ENCODE peak calls at places on chromosome 1, in seven cellular contexts. One of them, this sample, is unnamed.

GRCh38 chr1:206080421-206080820 is 27.4 kb downstream of the RHEX start:
- DNase-seq in HCT116: no peak
- DNase-seq in SK-N-SH: no peak
- DNase-seq in HepG2: no peak
- DNase-seq in H1: no peak
- DNase-seq in K562: no peak
- DNase-seq in GM12878: no peak
- DNase-seq in this sample: no peak

GRCh38 chr1:151237678-151238466 is 16.7 kb upstream of the PSMD4 start:
- DNase-seq in SK-N-SH: no peak
- DNase-seq in HepG2: no peak
- DNase-seq in HCT116: no peak
- DNase-seq in H1: no peak
- DNase-seq in K562: no peak
- DNase-seq in GM12878: no peak
- DNase-seq in this sample: no peak

GRCh38 chr1:203316626-203317093 is 11.3 kb downstream of the BTG2 start:
- DNase-seq in HepG2: no peak
- DNase-seq in HCT116: no peak
- DNase-seq in SK-N-SH: peak; percentile 67
- DNase-seq in GM12878: no peak
- DNase-seq in K562: peak; percentile 67
- DNase-seq in H1: no peak
- DNase-seq in this sample: peak; percentile 98

GRCh38 chr1:166865931-166866330 is 10.1 kb downstream of the TADA1 start:
- DNase-seq in HCT116: no peak
- DNase-seq in SK-N-SH: peak; percentile 41
- DNase-seq in GM12878: no peak
- DNase-seq in H1: no peak
- DNase-seq in K562: no peak
- DNase-seq in HepG2: no peak
- DNase-seq in this sample: no peak

GRCh38 chr1:34918609-34919561 is 10.6 kb downstream of the DLGAP3 start:
- DNase-seq in SK-N-SH: peak; percentile 43
- DNase-seq in H1: peak; percentile 29
- DNase-seq in GM12878: peak; percentile 13
- DNase-seq in K562: peak; percentile 33
- DNase-seq in HepG2: no peak
- DNase-seq in HCT116: no peak
- DNase-seq in this sample: no peak

GRCh38 chr1:66374561-66375111 is 159.3 kb upstream of the SGIP1 start:
- DNase-seq in HepG2: no peak
- DNase-seq in SK-N-SH: no peak
- DNase-seq in K562: no peak
- DNase-seq in HCT116: no peak
- DNase-seq in H1: no peak
- DNase-seq in GM12878: peak; percentile 96
- DNase-seq in this sample: no peak

GRCh38 chr1:169860187-169860586 is 33.5 kb downstream of the SCYL3 start:
- DNase-seq in K562: no peak
- DNase-seq in GM12878: peak; percentile 9
- DNase-seq in HepG2: no peak
- DNase-seq in SK-N-SH: no peak
- DNase-seq in HCT116: no peak
- DNase-seq in H1: no peak
- DNase-seq in this sample: no peak

GRCh38 chr1:218421531-218421930 is 76.4 kb downstream of the TGFB2 start:
- DNase-seq in GM12878: no peak
- DNase-seq in HepG2: no peak
- DNase-seq in K562: no peak
- DNase-seq in H1: no peak
- DNase-seq in SK-N-SH: no peak
- DNase-seq in HCT116: no peak
- DNase-seq in this sample: no peak

GRCh38 chr1:1024421-1025415 is 4.8 kb downstream of the AGRN start:
- DNase-seq in SK-N-SH: no peak
- DNase-seq in HCT116: peak; percentile 51
- DNase-seq in H1: no peak
- DNase-seq in GM12878: no peak
- DNase-seq in K562: no peak
- DNase-seq in HepG2: peak; percentile 56
- DNase-seq in this sample: peak; percentile 43

GRCh38 chr1:38576241-38576640 is 283.3 kb downstream of the RRAGC start:
- DNase-seq in HepG2: no peak
- DNase-seq in SK-N-SH: no peak
- DNase-seq in HCT116: no peak
- DNase-seq in GM12878: no peak
- DNase-seq in H1: no peak
- DNase-seq in K562: no peak
- DNase-seq in this sample: no peak

GRCh38 chr1:85342177-85342576 is 65.7 kb upstream of the BCL10 start:
- DNase-seq in K562: no peak
- DNase-seq in HCT116: no peak
- DNase-seq in H1: no peak
- DNase-seq in HepG2: no peak
- DNase-seq in SK-N-SH: no peak
- DNase-seq in GM12878: no peak
- DNase-seq in this sample: no peak

GRCh38 chr1:1764876-1765478 is 13.3 kb downstream of the NADK start:
- DNase-seq in HCT116: no peak
- DNase-seq in H1: no peak
- DNase-seq in HepG2: no peak
- DNase-seq in K562: no peak
- DNase-seq in SK-N-SH: no peak
- DNase-seq in GM12878: no peak
- DNase-seq in this sample: no peak

GRCh38 chr1:209882942-209883340 is 55.1 kb upstream of the SYT14 start:
- DNase-seq in H1: no peak
- DNase-seq in HCT116: no peak
- DNase-seq in K562: no peak
- DNase-seq in GM12878: no peak
- DNase-seq in SK-N-SH: no peak
- DNase-seq in HepG2: no peak
- DNase-seq in this sample: no peak

DNA sequence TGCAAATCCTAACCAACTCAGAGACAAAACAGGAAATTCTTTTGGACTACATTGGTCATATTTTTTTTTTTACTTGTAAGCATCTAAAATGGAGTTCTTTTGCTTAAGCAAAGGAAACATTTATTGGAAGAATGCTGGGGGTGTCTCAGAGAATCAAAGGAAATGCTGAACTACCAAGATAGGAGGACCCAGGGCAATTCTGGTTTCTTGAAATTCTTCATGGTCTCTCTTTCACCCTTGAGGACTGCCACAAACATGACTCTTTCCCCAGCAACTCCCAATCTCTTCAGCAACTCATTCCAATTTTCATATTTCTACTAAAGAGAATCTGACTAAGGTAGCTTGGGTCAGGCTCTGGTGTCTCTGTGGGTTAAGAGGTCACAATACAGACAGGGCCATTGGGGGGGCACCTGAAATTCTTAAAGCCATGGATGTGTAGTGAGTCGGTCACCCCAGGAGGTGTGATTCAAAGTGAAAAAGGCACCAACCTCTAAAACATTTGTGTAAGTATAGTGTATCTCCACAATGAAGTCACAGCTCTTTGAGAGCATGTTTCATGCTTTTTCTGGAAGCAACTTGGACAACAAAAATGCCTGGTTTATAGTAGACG is 171.1 kb upstream of the FGGY start:
- DNase-seq in HepG2: no peak
- DNase-seq in GM12878: no peak
- DNase-seq in H1: no peak
- DNase-seq in HCT116: no peak
- DNase-seq in K562: no peak
- DNase-seq in SK-N-SH: no peak
- DNase-seq in this sample: no peak
- TF ChIP-seq JUND in HepG2: no peak
- TF ChIP-seq JUND in GM12878: no peak
- TF ChIP-seq JUND in H1: no peak
- TF ChIP-seq JUND in HCT116: no peak
- TF ChIP-seq JUND in K562: no peak
- TF ChIP-seq JUND in SK-N-SH: no peak
- TF ChIP-seq JUND in this sample: no peak

GRCh38 chr1:185695299-185695698 is 38.9 kb upstream of the HMCN1 start:
- DNase-seq in K562: no peak
- DNase-seq in SK-N-SH: no peak
- DNase-seq in GM12878: no peak
- DNase-seq in HepG2: no peak
- DNase-seq in HCT116: no peak
- DNase-seq in H1: no peak
- DNase-seq in this sample: no peak
- TF ChIP-seq JUND in K562: no peak
- TF ChIP-seq JUND in SK-N-SH: no peak
- TF ChIP-seq JUND in GM12878: no peak
- TF ChIP-seq JUND in HepG2: no peak
- TF ChIP-seq JUND in HCT116: no peak
- TF ChIP-seq JUND in H1: no peak
- TF ChIP-seq JUND in this sample: no peak

DNA sequence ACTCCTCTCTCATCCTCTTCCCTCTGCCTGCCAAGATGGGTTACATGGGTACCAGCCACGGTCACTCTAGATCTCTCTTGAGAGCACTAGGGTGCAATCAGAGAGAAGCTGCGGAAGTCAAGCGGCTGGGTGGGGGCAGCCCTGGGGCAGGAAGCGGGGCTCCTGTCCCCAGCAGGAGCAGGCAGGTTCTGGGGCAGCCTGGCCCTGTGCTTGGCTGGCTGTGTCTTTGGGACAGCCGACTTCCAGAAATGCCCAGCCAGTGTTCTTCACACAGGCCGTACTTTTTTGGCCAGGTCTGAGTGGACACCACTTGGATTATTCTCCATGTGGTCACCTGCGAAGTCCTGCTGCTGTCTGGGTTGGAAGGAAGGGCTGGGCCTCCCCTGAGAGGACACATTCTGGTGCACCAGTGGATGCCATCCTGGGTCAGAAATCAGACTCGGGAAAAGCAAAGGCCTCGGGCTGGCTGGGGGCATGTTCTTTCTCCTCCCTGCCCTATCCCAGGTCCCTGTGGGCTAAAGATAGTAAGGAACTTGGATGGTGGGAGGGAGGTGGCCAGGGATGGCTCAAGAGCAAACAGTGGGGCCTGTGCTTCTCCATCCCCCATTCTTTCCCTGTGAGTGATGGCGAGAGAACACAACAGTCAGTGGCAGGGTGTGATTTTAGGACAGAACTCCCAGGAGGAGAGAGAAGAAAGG is 93.7 kb downstream of the ITPKB start:
- DNase-seq in GM12878: no peak
- DNase-seq in HCT116: no peak
- DNase-seq in H1: no peak
- DNase-seq in SK-N-SH: no peak
- DNase-seq in K562: no peak
- DNase-seq in HepG2: no peak
- DNase-seq in this sample: no peak
- TF ChIP-seq JUND in GM12878: no peak
- TF ChIP-seq JUND in HCT116: no peak
- TF ChIP-seq JUND in H1: no peak
- TF ChIP-seq JUND in SK-N-SH: no peak
- TF ChIP-seq JUND in K562: no peak
- TF ChIP-seq JUND in HepG2: no peak
- TF ChIP-seq JUND in this sample: no peak

DNA sequence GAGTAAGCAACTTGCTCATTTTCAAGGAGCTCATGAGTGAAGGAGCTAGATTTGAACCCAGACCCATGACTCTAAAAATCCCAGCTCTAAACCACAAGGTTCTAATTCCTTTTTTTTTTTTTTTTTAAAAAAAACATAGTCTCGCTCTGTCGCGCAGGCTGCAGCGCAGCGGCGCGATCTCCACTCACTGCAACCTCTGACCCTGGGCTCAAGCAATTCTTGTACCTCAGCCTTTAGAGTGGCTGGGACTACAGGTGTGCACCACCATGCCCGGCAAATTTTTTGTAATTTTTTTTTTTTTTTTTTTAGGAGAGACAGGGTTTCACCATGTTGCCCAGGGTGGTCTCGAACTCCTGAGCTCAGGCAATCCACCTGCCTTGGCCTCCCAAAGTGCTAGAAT is 13.8 kb downstream of the SRSF4 start:
- DNase-seq in SK-N-SH: no peak
- DNase-seq in GM12878: no peak
- DNase-seq in HepG2: no peak
- DNase-seq in H1: no peak
- DNase-seq in K562: no peak
- DNase-seq in HCT116: no peak
- DNase-seq in this sample: no peak
- TF ChIP-seq JUND in SK-N-SH: no peak
- TF ChIP-seq JUND in GM12878: no peak
- TF ChIP-seq JUND in HepG2: no peak
- TF ChIP-seq JUND in H1: no peak
- TF ChIP-seq JUND in K562: no peak
- TF ChIP-seq JUND in HCT116: no peak
- TF ChIP-seq JUND in this sample: no peak

GRCh38 chr1:68046885-68047658 is 3.4 kb downstream of the DIRAS3 start:
- DNase-seq in HCT116: no peak
- DNase-seq in GM12878: no peak
- DNase-seq in H1: no peak
- DNase-seq in K562: peak; percentile 43
- DNase-seq in SK-N-SH: no peak
- DNase-seq in HepG2: no peak
- DNase-seq in this sample: no peak
- TF ChIP-seq JUND in HCT116: no peak
- TF ChIP-seq JUND in GM12878: no peak
- TF ChIP-seq JUND in H1: no peak
- TF ChIP-seq JUND in K562: no peak
- TF ChIP-seq JUND in SK-N-SH: no peak
- TF ChIP-seq JUND in HepG2: no peak
- TF ChIP-seq JUND in this sample: no peak

GRCh38 chr1:22958556-22958955 is 14.1 kb downstream of the LACTBL1 start:
- DNase-seq in H1: no peak
- DNase-seq in HepG2: no peak
- DNase-seq in K562: no peak
- DNase-seq in SK-N-SH: no peak
- DNase-seq in GM12878: no peak
- DNase-seq in HCT116: no peak
- DNase-seq in this sample: no peak
- TF ChIP-seq JUND in H1: no peak
- TF ChIP-seq JUND in HepG2: no peak
- TF ChIP-seq JUND in K562: no peak
- TF ChIP-seq JUND in SK-N-SH: no peak
- TF ChIP-seq JUND in GM12878: no peak
- TF ChIP-seq JUND in HCT116: no peak
- TF ChIP-seq JUND in this sample: no peak

DNA sequence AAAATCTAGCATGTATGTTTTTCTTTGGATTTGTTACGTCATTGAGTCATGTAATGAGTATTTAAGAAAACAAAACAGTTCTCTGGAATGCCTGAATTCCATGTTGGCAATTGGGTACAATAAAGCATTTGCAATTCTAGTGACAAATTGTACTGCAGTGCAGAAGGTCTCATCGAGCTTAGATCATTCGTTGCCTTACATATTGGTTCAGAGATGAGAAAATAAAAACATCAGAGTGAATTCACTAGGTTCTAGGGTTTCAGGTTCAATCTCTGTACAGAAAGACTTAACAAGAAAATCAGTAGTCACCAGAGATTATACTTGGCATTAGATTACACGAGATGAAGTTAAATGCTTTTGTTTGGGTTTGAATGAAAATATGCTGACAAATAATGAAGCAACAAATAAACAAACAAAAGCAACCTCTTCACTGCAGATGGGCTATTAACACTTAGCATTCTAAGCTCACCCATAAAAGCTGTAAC is 124.7 kb downstream of the RYR2 start:
- DNase-seq in HepG2: no peak
- DNase-seq in GM12878: no peak
- DNase-seq in SK-N-SH: no peak
- DNase-seq in HCT116: no peak
- DNase-seq in K562: no peak
- DNase-seq in H1: no peak
- DNase-seq in this sample: no peak
- TF ChIP-seq JUND in HepG2: no peak
- TF ChIP-seq JUND in GM12878: no peak
- TF ChIP-seq JUND in SK-N-SH: no peak
- TF ChIP-seq JUND in HCT116: no peak
- TF ChIP-seq JUND in K562: no peak
- TF ChIP-seq JUND in H1: no peak
- TF ChIP-seq JUND in this sample: no peak

GRCh38 chr1:247487057-247487456 is 29.2 kb upstream of the OR2B11 start:
- DNase-seq in K562: peak; percentile 61
- DNase-seq in GM12878: peak; percentile 28
- DNase-seq in SK-N-SH: peak; percentile 35
- DNase-seq in HepG2: peak; percentile 20
- DNase-seq in H1: no peak
- DNase-seq in HCT116: peak; percentile 26
- DNase-seq in this sample: peak; percentile 78
- TF ChIP-seq JUND in K562: no peak
- TF ChIP-seq JUND in GM12878: no peak
- TF ChIP-seq JUND in SK-N-SH: no peak
- TF ChIP-seq JUND in HepG2: no peak
- TF ChIP-seq JUND in H1: no peak
- TF ChIP-seq JUND in HCT116: no peak
- TF ChIP-seq JUND in this sample: no peak

This sample was measured in T47D.